ENCODE peak calls at places on chromosomes 3 and 15, in five cellular contexts. Z, J, P, Q and D are unnamed samples.

GRCh38 chr3:72487078-72487765 is 361.0 kb downstream of the SHQ1 start:
- DNase-seq in J (peak; percentile 56), Q (peak; percentile 79), Z (no peak), P (peak; percentile 88), D (no peak)

GRCh38 chr3:16866447-16867025 is 18.2 kb upstream of the PLCL2 start:
- DNase-seq in Q (no peak), Z (no peak), P (no peak), J (no peak), D (no peak)

GRCh38 chr3:49018707-49019006 is 277 bp upstream of the DALRD3 start:
- DNase-seq in P (no peak), Z (no peak), Q (no peak), J (no peak), D (no peak)

GRCh38 chr15:78625621-78626280 is 5.0 kb upstream of the CHRNA3 start:
- DNase-seq in P (no peak), J (no peak), Q (no peak), Z (no peak), D (no peak)

GRCh38 chr15:77160562-77161481 is 89.9 kb upstream of the TSPAN3 start:
- DNase-seq in J (no peak), Z (no peak), P (no peak), Q (no peak), D (peak; percentile 46)

GRCh38 chr3:124514681-124515080 is 215.6 kb upstream of the UMPS start:
- DNase-seq in Z (no peak), J (no peak), Q (no peak), P (no peak), D (no peak)

GRCh38 chr15:73923156-73923487 is 3.1 kb upstream of the LOXL1 start:
- DNase-seq in Z (no peak), J (no peak), P (no peak), Q (no peak), D (no peak)

GRCh38 chr3:66133853-66134445 is 86.9 kb upstream of the SLC25A26 start:
- DNase-seq in Z (no peak), J (no peak), Q (no peak), P (no peak), D (no peak)

GRCh38 chr15:74387141-74387541 is 19.7 kb upstream of the CYP11A1 start:
- DNase-seq in Z (no peak), J (no peak), Q (no peak), P (no peak), D (no peak)

GRCh38 chr3:133256787-133257483 is 142.9 kb upstream of the BFSP2 start:
- DNase-seq in P (no peak), Z (no peak), Q (peak; percentile 21), J (no peak), D (no peak)

GRCh38 chr3:117526485-117527079 is 817.0 kb downstream of the TUSC7 start:
- DNase-seq in J (no peak), P (no peak), Z (no peak), Q (peak; percentile 34), D (peak; percentile 44)